ENCODE peak calls at places on chromosomes 5 and 9, in six cellular contexts. M is lower lobe of right lung, R is AG09319, W is AG04449, L is progenitor cell of endocrine pancreas, U is ascending aorta. G is an unnamed sample.

GRCh38 chr5:1431021-1431811 is 14.0 kb downstream of the SLC6A3 start:
- DNase-seq in M (peak), R (no peak), W (no peak), L (no peak), U (no peak), G (no peak)

GRCh38 chr5:14348142-14348541 is 205.0 kb downstream of the TRIO start:
- DNase-seq in M (no peak), R (no peak), W (no peak), L (no peak), U (no peak), G (no peak)

GRCh38 chr5:50958852-50959457 is 292.5 kb downstream of the PARP8 start:
- DNase-seq in M (no peak), R (peak), W (no peak), L (no peak), U (no peak), G (peak)

GRCh38 chr5:151023047-151023615 is 2.7 kb downstream of the GPX3 start:
- DNase-seq in M (peak), R (peak), W (no peak), L (no peak), U (peak), G (peak)

GRCh38 chr5:71971862-71972261 is 135.4 kb upstream of the MAP1B start:
- DNase-seq in M (no peak), R (no peak), W (no peak), L (no peak), U (no peak), G (no peak)

GRCh38 chr5:82272957-82273356 is 5.2 kb downstream of the RPS23 start:
- DNase-seq in M (no peak), R (no peak), W (no peak), L (no peak), U (no peak), G (no peak)

GRCh38 chr9:105700598-105701544 is 6.5 kb downstream of the TMEM38B start:
- DNase-seq in M (no peak), R (no peak), W (no peak), L (no peak), U (no peak), G (no peak)

GRCh38 chr9:107760469-107761242 is 271.1 kb upstream of the KLF4 start:
- DNase-seq in M (peak), R (no peak), W (no peak), L (no peak), U (no peak), G (no peak)

GRCh38 chr5:64592942-64593341 is 87.1 kb downstream of the RGS7BP start:
- DNase-seq in M (no peak), R (no peak), W (no peak), L (no peak), U (no peak), G (no peak)

GRCh38 chr5:134873494-134873893 is 677 bp upstream of the TXNDC15 start:
- DNase-seq in M (no peak), R (no peak), W (no peak), L (no peak), U (no peak), G (peak)

GRCh38 chr9:15115702-15116639 is 191.0 kb downstream of the TTC39B start:
- DNase-seq in M (no peak), R (no peak), W (no peak), L (no peak), U (no peak), G (no peak)

GRCh38 chr9:77649109-77649812 is 1.1 kb upstream of the GNA14 start:
- DNase-seq in M (no peak), R (no peak), W (no peak), L (no peak), U (no peak), G (peak)

GRCh38 chr9:36208521-36209253 is 18.0 kb downstream of the CLTA start:
- DNase-seq in M (no peak), R (no peak), W (no peak), L (no peak), U (no peak), G (no peak)

GRCh38 chr9:36207546-36208012 is 16.9 kb downstream of the CLTA start:
- DNase-seq in M (no peak), R (no peak), W (no peak), L (no peak), U (no peak), G (no peak)

GRCh38 chr9:36207016-36207415 is 16.3 kb downstream of the CLTA start:
- DNase-seq in M (no peak), R (no peak), W (no peak), L (no peak), U (no peak), G (no peak)

GRCh38 chr9:36210722-36211121 is 20.0 kb downstream of the CLTA start:
- DNase-seq in M (no peak), R (no peak), W (no peak), L (no peak), U (no peak), G (no peak)

GRCh38 chr9:36204906-36205547 is 14.3 kb downstream of the CLTA start:
- DNase-seq in M (no peak), R (no peak), W (no peak), L (no peak), U (no peak), G (no peak)
- TF ChIP-seq CTCF in M (no peak), R (no peak), W (peak), L (peak), U (no peak), G (no peak)

DNA sequence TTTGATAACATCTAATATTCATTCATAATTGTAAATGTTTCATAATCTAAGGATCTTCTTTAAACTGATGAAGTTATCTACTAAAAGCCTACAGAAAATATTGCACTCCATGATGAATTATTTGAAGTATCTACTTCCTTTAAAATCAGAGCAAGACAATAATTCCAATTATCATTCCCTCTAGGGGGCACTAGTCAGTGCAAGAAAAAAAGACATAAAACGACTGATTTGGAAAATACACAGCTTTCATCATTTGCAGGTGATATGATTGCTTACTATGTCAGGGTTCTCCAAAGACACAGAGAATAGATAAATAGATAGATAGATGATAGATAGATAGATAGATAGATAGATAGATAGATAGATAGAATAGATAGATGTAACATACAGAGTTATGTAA is 13.5 kb upstream of the GRM6 start:
- DNase-seq in M (no peak), R (no peak), W (no peak), L (no peak), U (no peak), G (no peak)
- TF ChIP-seq CTCF in M (no peak), R (no peak), W (no peak), L (no peak), U (no peak), G (peak)

GRCh38 chr5:125835293-125836172 is 587.7 kb upstream of the GRAMD2B start:
- DNase-seq in M (no peak), R (no peak), W (no peak), L (peak), U (no peak), G (peak)
- TF ChIP-seq CTCF in M (peak), R (peak), W (peak), L (peak), U (peak), G (peak)

DNA sequence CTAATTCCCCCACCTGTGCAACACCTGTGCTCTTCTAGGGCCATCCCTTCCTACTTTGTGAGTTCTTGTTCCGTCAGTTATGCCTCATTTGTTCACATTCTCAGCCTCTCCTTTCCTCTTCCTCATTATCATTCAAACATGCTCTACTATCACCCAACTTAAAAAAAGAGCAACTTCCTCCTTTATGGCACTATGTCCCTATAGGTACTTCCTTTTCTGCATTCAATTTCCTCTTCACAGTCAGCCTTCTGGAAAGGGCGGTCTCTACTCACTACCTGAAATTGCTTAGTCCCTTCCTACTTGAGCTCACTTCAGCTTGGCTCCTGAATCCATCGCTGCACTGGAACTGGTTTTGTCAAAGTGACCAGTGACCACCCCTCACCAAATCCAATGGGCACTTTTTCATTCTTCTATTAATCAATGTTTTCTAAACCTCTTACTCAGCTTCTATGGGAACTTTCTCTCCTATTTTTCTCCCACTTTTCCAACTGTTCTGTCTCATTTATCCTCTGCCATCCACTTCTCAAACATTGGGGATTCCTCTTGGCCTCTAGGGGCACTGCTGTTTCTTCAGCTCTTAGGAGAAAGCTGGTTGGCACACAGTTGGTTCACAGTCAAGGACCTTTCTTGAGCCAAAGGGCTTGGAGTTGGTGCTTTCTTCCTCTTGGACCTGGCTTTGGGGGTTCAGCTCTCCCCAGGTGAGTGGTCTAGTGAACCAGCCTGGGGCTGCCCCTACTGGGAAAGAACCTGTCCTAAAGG is 112.0 kb upstream of the LHFPL2 start:
- DNase-seq in M (no peak), R (no peak), W (no peak), L (no peak), U (no peak), G (no peak)
- TF ChIP-seq CTCF in M (no peak), R (peak), W (no peak), L (no peak), U (no peak), G (no peak)

GRCh38 chr9:34010979-34011378 is 37.7 kb downstream of the UBAP2 start:
- DNase-seq in M (no peak), R (no peak), W (no peak), L (no peak), U (no peak), G (peak)
- TF ChIP-seq CTCF in M (peak), R (peak), W (no peak), L (peak), U (no peak), G (peak)

GRCh38 chr9:112200699-112201098 is 25.6 kb upstream of the SUSD1 start:
- DNase-seq in M (no peak), R (no peak), W (no peak), L (no peak), U (no peak), G (no peak)
- TF ChIP-seq CTCF in M (no peak), R (no peak), W (no peak), L (no peak), U (no peak), G (no peak)

G was measured in MCF 10A.